ENCODE peak calls at places on chromosomes 11 and 22, in six cellular contexts. E, F, T, D, I and R are unnamed samples.

GRCh38 chr11:77081976-77082836 is 15.4 kb downstream of the CAPN5 start:
- DNase-seq in F (no peak), E (no peak), D (no peak), T (no peak), I (peak; percentile 10), R (no peak)

GRCh38 chr11:67429038-67429668 is 859 bp downstream of the RPS6KB2 start:
- DNase-seq in F (no peak), D (no peak), T (no peak), E (no peak), I (peak; percentile 4), R (no peak)

GRCh38 chr11:33040127-33040861 is 922 bp downstream of the TCP11L1 start:
- DNase-seq in E (no peak), F (no peak), I (no peak), T (peak; percentile 34), D (no peak), R (no peak)

GRCh38 chr22:23180893-23181762 is 819 bp downstream of the BCR start:
- DNase-seq in E (no peak), F (no peak), I (peak; percentile 33), D (peak; percentile 32), T (peak; percentile 55), R (peak; percentile 41)

GRCh38 chr11:34267440-34267839 is 90.4 kb downstream of the ABTB2 start:
- DNase-seq in D (no peak), T (no peak), E (no peak), F (no peak), I (no peak), R (no peak)

GRCh38 chr11:99080154-99080553 is 59.4 kb downstream of the CNTN5 start:
- DNase-seq in T (no peak), F (no peak), D (no peak), I (no peak), E (no peak), R (no peak)

GRCh38 chr11:35367491-35367890 is 51.9 kb downstream of the SLC1A2 start:
- DNase-seq in I (no peak), T (no peak), E (no peak), D (no peak), F (no peak), R (no peak)

GRCh38 chr11:130644187-130644586 is 195.7 kb downstream of the ADAMTS15 start:
- DNase-seq in E (no peak), I (no peak), D (no peak), F (no peak), T (peak; percentile 75), R (no peak)

GRCh38 chr22:33921576-33922181 is 1.4 kb upstream of the LARGE1 start:
- DNase-seq in T (peak; percentile 82), D (peak; percentile 16), I (peak; percentile 90), F (peak; percentile 48), E (no peak), R (peak; percentile 87)

GRCh38 chr22:48758905-48759875 is 1068.5 kb downstream of the BRD1 start:
- DNase-seq in D (peak; percentile 5), T (no peak), E (no peak), I (no peak), F (no peak), R (no peak)

GRCh38 chr11:86722748-86723147 is 50.3 kb upstream of the ME3 start:
- DNase-seq in T (no peak), F (no peak), E (no peak), D (no peak), I (no peak), R (no peak)

GRCh38 chr11:133747409-133747808 is 97.9 kb downstream of the SPATA19 start:
- DNase-seq in E (no peak), F (no peak), D (no peak), T (no peak), I (peak; percentile 68), R (no peak)

GRCh38 chr11:116871248-116871647 is 33.8 kb upstream of the APOA1 start:
- DNase-seq in F (no peak), D (no peak), I (no peak), E (no peak), T (no peak), R (no peak)

GRCh38 chr11:64989416-64989815 is 7.4 kb downstream of the BATF2 start:
- DNase-seq in I (no peak), E (no peak), D (no peak), F (no peak), T (no peak), R (no peak)

GRCh38 chr11:115385211-115385610 is 119.0 kb downstream of the CADM1 start:
- DNase-seq in I (no peak), T (no peak), F (no peak), E (no peak), D (no peak), R (no peak)